ENCODE peak calls at places on chromosomes 1 and 21, in nine cellular contexts. N is DND-41, S is MM.1S, K is fibroblast of lung, L is PC-3, R is GM23338, G is mesenchymal stem cell, W is neural progenitor cell, X is OCI-LY7. P is an unnamed sample. For H3K4me1, the result is how much of the 10 kb centered on the place peaks cover.

GRCh38 chr1:13583592-13583963 is at the start of gene PDPN:
- DNase-seq in N (no peak), S (no peak), K (peak), L (no peak), R (peak), G (peak), W (peak), X (no peak), P (peak)

GRCh38 chr1:174160109-174160473 is 771 bp downstream of the RABGAP1L start:
- DNase-seq in N (no peak), S (peak), K (peak), L (peak), R (peak), G (peak), W (peak), X (no peak), P (no peak)

GRCh38 chr1:244224487-244225430 is 173.7 kb downstream of the ZBTB18 start:
- DNase-seq in N (no peak), S (no peak), K (peak), L (no peak), R (no peak), G (no peak), W (no peak), X (no peak), P (no peak)

GRCh38 chr1:174963547-174964125 is 36.1 kb upstream of the CACYBP start:
- DNase-seq in N (no peak), S (peak), K (no peak), L (peak), R (no peak), G (no peak), W (no peak), X (peak), P (no peak)

GRCh38 chr1:176512966-176513365 is 50.0 kb downstream of the PAPPA2 start:
- DNase-seq in N (no peak), S (no peak), K (no peak), L (no peak), R (no peak), G (no peak), W (no peak), X (no peak), P (no peak)

GRCh38 chr21:15895142-15896106 is 165.6 kb downstream of the USP25 start:
- DNase-seq in N (no peak), S (no peak), K (peak), L (no peak), R (no peak), G (no peak), W (no peak), X (no peak), P (peak)

GRCh38 chr1:59025201-59025600 is 241.4 kb upstream of the JUN start:
- DNase-seq in N (no peak), S (no peak), K (peak), L (peak), R (no peak), G (peak), W (no peak), X (no peak), P (peak)

GRCh38 chr1:29490204-29490934 is 254.0 kb downstream of the PTPRU start:
- DNase-seq in N (no peak), S (no peak), K (no peak), L (no peak), R (peak), G (no peak), W (no peak), X (no peak), P (no peak)

GRCh38 chr1:246039585-246039984 is 467.5 kb downstream of the SMYD3 start:
- DNase-seq in N (no peak), S (no peak), K (no peak), L (no peak), R (no peak), G (no peak), W (no peak), X (no peak), P (no peak)

GRCh38 chr1:37288900-37289299 is 185.5 kb upstream of the ZC3H12A start:
- DNase-seq in N (no peak), S (peak), K (no peak), L (no peak), R (no peak), G (no peak), W (no peak), X (peak), P (no peak)

GRCh38 chr1:56864430-56864829 is 9.8 kb downstream of the C8A start:
- DNase-seq in N (no peak), S (no peak), K (no peak), L (no peak), R (no peak), G (no peak), W (no peak), X (no peak), P (no peak)

GRCh38 chr1:36207339-36207738 is 16.9 kb upstream of the THRAP3 start:
- DNase-seq in N (no peak), S (peak), K (peak), L (peak), R (peak), G (peak), W (no peak), X (peak), P (peak)

GRCh38 chr1:223752721-223753515 is 40.6 kb downstream of the CAPN2 start:
- DNase-seq in N (no peak), S (no peak), K (no peak), L (no peak), R (peak), G (no peak), W (peak), X (no peak), P (no peak)

GRCh38 chr1:36323636-36324321 is at the start of gene EVA1B:
- DNase-seq in N (peak), S (peak), K (peak), L (peak), R (peak), G (peak), W (peak), X (peak), P (peak)

GRCh38 chr1:28087614-28088167 is 719 bp downstream of the EYA3 start:
- DNase-seq in N (peak), S (peak), K (peak), L (no peak), R (peak), G (peak), W (peak), X (peak), P (peak)

GRCh38 chr1:244919320-244920282 is 55.3 kb upstream of the HNRNPU start:
- DNase-seq in N (no peak), S (no peak), K (no peak), L (no peak), R (no peak), G (no peak), W (no peak), X (peak), P (no peak)

GRCh38 chr1:227316941-227317540 is 1.3 kb downstream of the CDC42BPA start:
- DNase-seq in N (no peak), S (no peak), K (peak), L (peak), R (no peak), G (peak), W (peak), X (no peak), P (peak)

GRCh38 chr1:204946640-204947039 is 76.0 kb downstream of the NFASC start:
- DNase-seq in N (no peak), S (no peak), K (no peak), L (no peak), R (no peak), G (no peak), W (no peak), X (no peak), P (no peak)

GRCh38 chr21:36297938-36298572 is 21.9 kb upstream of the MORC3 start:
- DNase-seq in N (peak), S (peak), K (no peak), L (peak), R (no peak), G (peak), W (no peak), X (peak), P (no peak)

GRCh38 chr1:12798911-12799310 is 7.7 kb downstream of the PRAMEF1 start:
- DNase-seq in N (no peak), S (no peak), K (no peak), L (peak), R (no peak), G (no peak), W (no peak), X (no peak), P (no peak)

GRCh38 chr21:41520560-41521442 is 12.8 kb upstream of the TMPRSS2 start:
- DNase-seq in N (no peak), S (no peak), K (no peak), L (no peak), R (no peak), G (no peak), W (no peak), X (no peak), P (no peak)

GRCh38 chr1:25037174-25038074 is 107.3 kb upstream of the RUNX3 start:
- DNase-seq in N (peak), S (peak), K (peak), L (peak), R (peak), G (peak), W (peak), X (peak), P (no peak)

GRCh38 chr1:32291145-32291707 is 657 bp upstream of the HDAC1 start:
- DNase-seq in N (no peak), S (no peak), K (no peak), L (peak), R (no peak), G (peak), W (no peak), X (no peak), P (peak)

GRCh38 chr1:23980725-23981063 is 567 bp upstream of the SRSF10 start:
- DNase-seq in N (peak), S (no peak), K (peak), L (peak), R (peak), G (peak), W (peak), X (peak), P (peak)

GRCh38 chr1:97334454-97334853 is 586.4 kb downstream of the DPYD start:
- DNase-seq in N (no peak), S (no peak), K (peak), L (peak), R (no peak), G (peak), W (no peak), X (no peak), P (peak)

GRCh38 chr1:208172389-208173140 is 71.6 kb downstream of the PLXNA2 start:
- DNase-seq in N (no peak), S (no peak), K (no peak), L (peak), R (no peak), G (no peak), W (no peak), X (no peak), P (peak)

GRCh38 chr1:225418059-225418458 is 9.8 kb downstream of the LBR start:
- DNase-seq in N (no peak), S (no peak), K (no peak), L (no peak), R (no peak), G (no peak), W (no peak), X (no peak), P (no peak)

GRCh38 chr1:25192154-25192553 is 40.1 kb downstream of the SYF2 start:
- DNase-seq in N (no peak), S (no peak), K (no peak), L (no peak), R (no peak), G (no peak), W (no peak), X (no peak), P (no peak)

GRCh38 chr1:240705584-240705983 is 93.6 kb upstream of the GREM2 start:
- DNase-seq in N (no peak), S (no peak), K (peak), L (no peak), R (no peak), G (no peak), W (no peak), X (no peak), P (peak)

GRCh38 chr1:200535605-200536004 is 84.9 kb downstream of the KIF14 start:
- DNase-seq in N (peak), S (peak), K (peak), L (peak), R (peak), G (no peak), W (peak), X (peak), P (peak)

GRCh38 chr1:38208720-38209632 is 162.4 kb upstream of the POU3F1 start:
- DNase-seq in N (no peak), S (no peak), K (no peak), L (no peak), R (no peak), G (no peak), W (no peak), X (no peak), P (no peak)

GRCh38 chr1:219954052-219954451 is 25.7 kb upstream of the SLC30A10 start:
- DNase-seq in N (no peak), S (no peak), K (no peak), L (no peak), R (no peak), G (no peak), W (no peak), X (no peak), P (no peak)
- H2AFZ ChIP-seq in N (no peak), S (no peak), K (no peak), L (no peak), R (peak), G (no peak), W (no peak), X (no peak), P (no peak)

GRCh38 chr1:165577707-165578106 is 33.9 kb downstream of the LRRC52 start:
- DNase-seq in N (no peak), S (no peak), K (no peak), L (no peak), R (no peak), G (no peak), W (no peak), X (no peak), P (no peak)
- H3K4me1 ChIP-seq in N (under half), S (under half), K (under half), L (under half), R (under half), G (under half), W (under half), X (under half), P (under half)

DNA sequence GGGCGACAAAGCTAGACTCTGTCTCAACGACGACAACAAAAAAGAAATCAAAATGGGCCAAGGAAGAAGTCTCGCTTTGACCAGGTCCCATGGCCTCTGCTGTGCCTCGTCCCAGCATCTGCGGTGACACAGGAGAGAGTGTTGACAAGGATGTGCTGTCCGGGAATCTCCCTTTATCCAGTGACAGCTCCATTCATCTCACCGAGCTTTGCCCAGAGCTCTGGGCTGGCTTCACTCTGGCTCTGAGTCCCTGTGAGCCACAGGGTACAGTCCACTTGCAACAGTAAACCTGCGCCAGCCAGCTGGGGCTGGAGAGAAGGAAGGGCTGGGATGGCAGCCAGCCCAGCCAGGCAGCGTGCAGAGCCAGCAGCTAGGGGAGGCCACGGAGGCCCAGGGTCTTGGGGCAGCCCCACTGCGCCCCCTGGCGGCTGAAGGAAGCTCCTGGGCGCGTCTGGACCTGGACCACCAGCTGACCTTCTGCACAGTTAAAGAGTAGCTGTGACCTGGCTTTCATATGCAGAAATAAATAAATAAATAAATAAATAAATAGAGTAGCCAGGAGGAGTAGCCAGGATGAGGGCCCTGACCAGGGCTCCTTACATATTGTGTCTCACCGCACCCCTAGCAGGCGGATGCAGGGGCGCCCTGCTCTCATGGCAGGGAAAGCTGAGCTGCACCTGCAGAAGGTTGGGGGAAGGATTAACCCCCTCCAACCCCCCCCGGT is 29.7 kb downstream of the ENO1 start:
- DNase-seq in N (peak), S (peak), K (peak), L (peak), R (peak), G (peak), W (peak), X (peak), P (peak)
- H2AFZ ChIP-seq in N (no peak), S (no peak), K (no peak), L (no peak), R (peak), G (no peak), W (peak), X (peak), P (peak)

DNA sequence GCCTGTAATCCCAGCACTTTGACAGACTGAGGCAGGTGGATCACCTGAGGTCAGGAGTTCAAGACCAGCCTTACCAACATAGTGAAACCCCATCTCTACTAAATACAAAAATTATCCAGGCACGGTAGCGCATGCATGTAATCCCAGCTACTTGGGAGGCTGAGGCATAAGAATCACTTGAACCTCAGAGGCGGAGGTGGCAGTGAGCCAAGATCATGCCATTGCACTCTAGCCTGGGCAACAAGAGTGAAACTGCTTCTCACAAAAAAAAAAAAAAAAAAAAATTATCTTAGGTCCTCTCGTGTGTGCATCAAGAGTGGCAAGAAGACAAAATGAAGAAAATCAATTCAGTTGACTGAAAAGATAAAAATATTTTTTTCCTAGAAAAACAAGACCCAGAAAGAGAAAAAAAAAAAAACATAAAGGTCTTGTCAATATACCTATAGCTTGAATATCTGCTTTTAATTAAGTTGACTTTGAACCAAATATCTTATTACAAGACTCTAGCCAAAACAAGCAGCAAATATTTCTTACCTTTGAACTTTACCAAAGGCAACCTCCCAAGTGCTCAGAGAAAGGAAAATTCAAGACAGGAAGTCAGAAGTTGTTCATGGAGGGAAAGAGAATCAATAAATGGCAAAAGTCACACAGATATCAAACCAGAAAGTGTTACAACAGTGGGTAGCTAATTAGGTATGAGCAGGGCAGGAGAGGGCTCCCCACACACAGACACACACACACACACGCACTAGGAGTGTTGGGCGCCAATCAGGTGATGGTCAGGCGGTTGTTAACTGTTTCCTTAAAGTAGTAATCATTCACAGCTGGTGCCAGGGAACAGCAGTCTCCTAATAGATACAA is 29.6 kb downstream of the ITLN2 start:
- DNase-seq in N (no peak), S (no peak), K (no peak), L (no peak), R (no peak), G (no peak), W (no peak), X (no peak), P (no peak)
- H3K4me1 ChIP-seq in N (under half), S (under half), K (under half), L (under half), R (under half), G (under half), W (under half), X (under half), P (under half)

GRCh38 chr1:160781914-160782689 is 13.9 kb upstream of the LY9 start:
- DNase-seq in N (no peak), S (peak), K (no peak), L (no peak), R (no peak), G (no peak), W (no peak), X (peak), P (no peak)
- H2AFZ ChIP-seq in N (no peak), S (peak), K (no peak), L (peak), R (no peak), G (no peak), W (no peak), X (peak), P (no peak)

DNA sequence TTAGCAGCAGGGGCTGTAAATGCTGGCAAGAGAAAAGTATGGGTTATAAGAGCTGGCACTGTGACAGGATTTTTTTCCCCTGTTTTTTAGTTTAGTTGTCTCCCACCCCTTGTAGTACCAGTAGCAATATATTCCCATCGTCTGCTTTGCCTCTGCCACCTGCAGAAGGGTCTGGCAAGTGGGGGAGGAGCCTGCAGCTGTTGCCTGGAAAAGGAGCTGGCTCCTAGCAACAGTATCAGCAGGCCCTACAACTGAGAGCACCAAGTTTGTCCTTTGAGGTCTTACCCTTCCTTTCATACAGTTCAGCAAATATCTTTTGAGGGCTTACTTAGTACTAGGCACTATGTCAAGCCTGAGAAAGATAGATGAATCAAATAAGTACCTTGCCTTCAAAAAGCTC is 3.5 kb downstream of the LRRC42 start:
- DNase-seq in N (peak), S (no peak), K (no peak), L (no peak), R (peak), G (no peak), W (no peak), X (no peak), P (no peak)
- H3K4me1 ChIP-seq in N (under half), S (under half), K (under half), L (under half), R (under half), G (under half), W (under half), X (under half), P (under half)